ENCODE peak calls at places on chromosomes 4 and X, in nine cellular contexts. One of them, this sample, is unnamed.

GRCh38 chr4:119517361-119518229 is 111.0 kb downstream of the PDE5A start:
- DNase-seq in Panc1: no peak
- DNase-seq in fibroblast of lung: peak; percentile 41
- DNase-seq in GM23338: no peak
- DNase-seq in IMR-90: peak; percentile 91
- DNase-seq in lower lobe of right lung: no peak
- DNase-seq in CD8-positive, alpha-beta T cell: no peak
- DNase-seq in A549: peak; percentile 33
- DNase-seq in Peyer's patch: no peak
- DNase-seq in this sample: no peak

GRCh38 chrX:136210806-136211205 is 40.4 kb downstream of the MAP7D3 start:
- DNase-seq in A549: no peak
- DNase-seq in IMR-90: no peak
- DNase-seq in Panc1: no peak
- DNase-seq in GM23338: no peak
- DNase-seq in fibroblast of lung: no peak
- DNase-seq in CD8-positive, alpha-beta T cell: no peak
- DNase-seq in Peyer's patch: no peak
- DNase-seq in lower lobe of right lung: no peak
- DNase-seq in this sample: no peak

GRCh38 chr4:155005395-155006087 is 202.9 kb upstream of the NPY2R start:
- DNase-seq in Peyer's patch: no peak
- DNase-seq in Panc1: no peak
- DNase-seq in GM23338: no peak
- DNase-seq in CD8-positive, alpha-beta T cell: no peak
- DNase-seq in lower lobe of right lung: no peak
- DNase-seq in A549: no peak
- DNase-seq in IMR-90: peak; percentile 36
- DNase-seq in fibroblast of lung: peak; percentile 72
- DNase-seq in this sample: no peak

GRCh38 chr4:2337896-2338295 is 76.0 kb upstream of the MXD4 start:
- DNase-seq in CD8-positive, alpha-beta T cell: peak; percentile 4
- DNase-seq in lower lobe of right lung: no peak
- DNase-seq in Panc1: no peak
- DNase-seq in A549: no peak
- DNase-seq in IMR-90: no peak
- DNase-seq in GM23338: no peak
- DNase-seq in Peyer's patch: no peak
- DNase-seq in fibroblast of lung: no peak
- DNase-seq in this sample: no peak

GRCh38 chr4:188015025-188015778 is 19.6 kb downstream of the ZFP42 start:
- DNase-seq in fibroblast of lung: no peak
- DNase-seq in Peyer's patch: no peak
- DNase-seq in CD8-positive, alpha-beta T cell: no peak
- DNase-seq in A549: peak; percentile 47
- DNase-seq in lower lobe of right lung: no peak
- DNase-seq in Panc1: no peak
- DNase-seq in IMR-90: no peak
- DNase-seq in GM23338: peak; percentile 75
- DNase-seq in this sample: no peak

GRCh38 chr4:39636786-39637185 is 1.9 kb downstream of the SMIM14 start:
- DNase-seq in GM23338: no peak
- DNase-seq in lower lobe of right lung: no peak
- DNase-seq in IMR-90: peak; percentile 31
- DNase-seq in CD8-positive, alpha-beta T cell: peak; percentile 27
- DNase-seq in A549: no peak
- DNase-seq in Peyer's patch: no peak
- DNase-seq in Panc1: no peak
- DNase-seq in fibroblast of lung: peak; percentile 47
- DNase-seq in this sample: no peak

GRCh38 chr4:60209588-60209987 is 990.5 kb upstream of the ADGRL3 start:
- DNase-seq in GM23338: no peak
- DNase-seq in lower lobe of right lung: no peak
- DNase-seq in A549: no peak
- DNase-seq in IMR-90: no peak
- DNase-seq in Peyer's patch: no peak
- DNase-seq in CD8-positive, alpha-beta T cell: no peak
- DNase-seq in fibroblast of lung: no peak
- DNase-seq in Panc1: no peak
- DNase-seq in this sample: no peak

GRCh38 chr4:14254252-14254651 is 626.7 kb upstream of the BOD1L1 start:
- DNase-seq in lower lobe of right lung: peak; percentile 55
- DNase-seq in A549: peak; percentile 11
- DNase-seq in Panc1: no peak
- DNase-seq in fibroblast of lung: peak; percentile 10
- DNase-seq in IMR-90: peak; percentile 6
- DNase-seq in Peyer's patch: peak; percentile 63
- DNase-seq in CD8-positive, alpha-beta T cell: no peak
- DNase-seq in GM23338: peak; percentile 71
- DNase-seq in this sample: peak; percentile 60

GRCh38 chrX:94178145-94178790 is 504.3 kb downstream of the FAM133A start:
- DNase-seq in IMR-90: no peak
- DNase-seq in Panc1: peak; percentile 13
- DNase-seq in GM23338: no peak
- DNase-seq in CD8-positive, alpha-beta T cell: no peak
- DNase-seq in Peyer's patch: no peak
- DNase-seq in fibroblast of lung: no peak
- DNase-seq in A549: peak; percentile 2
- DNase-seq in lower lobe of right lung: no peak
- DNase-seq in this sample: no peak

GRCh38 chrX:8731579-8732395 is at the start of gene ANOS1:
- DNase-seq in Peyer's patch: no peak
- DNase-seq in IMR-90: no peak
- DNase-seq in lower lobe of right lung: peak; percentile 81
- DNase-seq in CD8-positive, alpha-beta T cell: no peak
- DNase-seq in GM23338: peak; percentile 76
- DNase-seq in fibroblast of lung: peak; percentile 11
- DNase-seq in A549: peak; percentile 13
- DNase-seq in Panc1: no peak
- DNase-seq in this sample: peak; percentile 89

GRCh38 chr4:184261246-184261645 is 43.6 kb upstream of the ENPP6 start:
- DNase-seq in fibroblast of lung: no peak
- DNase-seq in CD8-positive, alpha-beta T cell: no peak
- DNase-seq in lower lobe of right lung: no peak
- DNase-seq in Peyer's patch: no peak
- DNase-seq in IMR-90: no peak
- DNase-seq in Panc1: no peak
- DNase-seq in A549: no peak
- DNase-seq in GM23338: no peak
- DNase-seq in this sample: no peak

GRCh38 chr4:114474401-114474800 is 124.2 kb upstream of the UGT8 start:
- DNase-seq in IMR-90: no peak
- DNase-seq in GM23338: no peak
- DNase-seq in Panc1: no peak
- DNase-seq in A549: no peak
- DNase-seq in lower lobe of right lung: no peak
- DNase-seq in Peyer's patch: no peak
- DNase-seq in CD8-positive, alpha-beta T cell: no peak
- DNase-seq in fibroblast of lung: no peak
- DNase-seq in this sample: no peak

DNA sequence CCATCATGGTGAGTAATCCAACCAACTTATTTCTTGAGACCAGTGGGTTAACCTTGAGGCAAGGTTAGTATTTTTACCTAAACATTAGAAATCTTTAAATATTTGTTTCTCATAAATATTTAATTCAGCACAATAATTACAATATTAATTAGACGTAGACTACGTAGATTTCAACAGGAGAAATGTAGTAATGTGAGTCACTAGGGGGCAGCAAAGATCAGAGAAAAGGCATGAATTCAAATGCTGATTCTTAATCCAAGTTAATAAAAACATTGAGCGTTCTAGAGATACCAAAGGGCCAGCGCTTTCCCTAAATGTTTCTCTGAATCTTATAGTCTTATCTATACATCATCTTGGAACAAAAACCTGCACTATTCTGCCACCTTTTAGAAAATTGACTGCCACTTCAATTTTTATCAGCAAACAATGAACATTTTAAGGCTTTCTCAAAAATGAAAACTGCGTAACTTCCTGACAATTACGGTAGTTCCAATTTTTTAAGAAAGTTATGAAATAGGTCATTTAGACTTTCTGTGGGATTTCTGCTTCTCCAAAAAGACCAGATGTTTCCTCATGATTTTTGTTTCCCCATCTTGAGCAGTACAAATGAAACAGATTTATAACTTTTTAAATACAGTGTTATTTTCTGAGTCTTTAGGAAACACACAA is 180.7 kb downstream of the GASK1B start:
- DNase-seq in Panc1: no peak
- DNase-seq in A549: peak; percentile 68
- DNase-seq in CD8-positive, alpha-beta T cell: no peak
- DNase-seq in fibroblast of lung: peak; percentile 91
- DNase-seq in Peyer's patch: no peak
- DNase-seq in GM23338: peak; percentile 84
- DNase-seq in IMR-90: peak; percentile 77
- DNase-seq in lower lobe of right lung: no peak
- DNase-seq in this sample: no peak
- H3K4me3 ChIP-seq in Panc1: no peak overlapping the region
- H3K4me3 ChIP-seq in A549: peak overlapping the region; percentile 23
- H3K4me3 ChIP-seq in CD8-positive, alpha-beta T cell: no peak overlapping the region
- H3K4me3 ChIP-seq in fibroblast of lung: peak overlapping the region; percentile 42
- H3K4me3 ChIP-seq in Peyer's patch: peak overlapping the region; percentile 35
- H3K4me3 ChIP-seq in GM23338: no peak overlapping the region
- H3K4me3 ChIP-seq in IMR-90: no peak overlapping the region
- H3K4me3 ChIP-seq in lower lobe of right lung: peak overlapping the region; percentile 38
- H3K4me3 ChIP-seq in this sample: peak overlapping the region; percentile 43

GRCh38 chrX:48509245-48509590 is 426 bp downstream of the PORCN start:
- DNase-seq in fibroblast of lung: no peak
- DNase-seq in Panc1: no peak
- DNase-seq in Peyer's patch: no peak
- DNase-seq in CD8-positive, alpha-beta T cell: no peak
- DNase-seq in IMR-90: no peak
- DNase-seq in A549: no peak
- DNase-seq in GM23338: peak; percentile 1
- DNase-seq in lower lobe of right lung: no peak
- DNase-seq in this sample: no peak

GRCh38 chrX:48507246-48507645 is 1.5 kb upstream of the PORCN start:
- DNase-seq in fibroblast of lung: no peak
- DNase-seq in Panc1: no peak
- DNase-seq in CD8-positive, alpha-beta T cell: no peak
- DNase-seq in lower lobe of right lung: no peak
- DNase-seq in GM23338: no peak
- DNase-seq in Peyer's patch: no peak
- DNase-seq in IMR-90: no peak
- DNase-seq in A549: no peak
- DNase-seq in this sample: no peak

GRCh38 chrX:48508400-48509244 is at the start of gene PORCN:
- DNase-seq in Panc1: no peak
- DNase-seq in Peyer's patch: peak; percentile 92
- DNase-seq in IMR-90: peak; percentile 35
- DNase-seq in A549: peak; percentile 58
- DNase-seq in CD8-positive, alpha-beta T cell: peak; percentile 82
- DNase-seq in lower lobe of right lung: peak; percentile 88
- DNase-seq in fibroblast of lung: peak; percentile 53
- DNase-seq in GM23338: peak; percentile 79
- DNase-seq in this sample: peak; percentile 93

GRCh38 chrX:48511561-48511960 is 2.8 kb downstream of the PORCN start:
- DNase-seq in lower lobe of right lung: no peak
- DNase-seq in CD8-positive, alpha-beta T cell: no peak
- DNase-seq in Peyer's patch: no peak
- DNase-seq in fibroblast of lung: no peak
- DNase-seq in Panc1: no peak
- DNase-seq in A549: peak; percentile 36
- DNase-seq in IMR-90: no peak
- DNase-seq in GM23338: peak; percentile 24
- DNase-seq in this sample: no peak

GRCh38 chrX:48509619-48510018 is 827 bp downstream of the PORCN start:
- DNase-seq in IMR-90: no peak
- DNase-seq in CD8-positive, alpha-beta T cell: no peak
- DNase-seq in lower lobe of right lung: no peak
- DNase-seq in Peyer's patch: no peak
- DNase-seq in fibroblast of lung: no peak
- DNase-seq in A549: no peak
- DNase-seq in GM23338: peak; percentile 7
- DNase-seq in Panc1: no peak
- DNase-seq in this sample: no peak
- H3K4me1 ChIP-seq in IMR-90: no peaks in the 10 kb centered on the region
- H3K4me1 ChIP-seq in CD8-positive, alpha-beta T cell: peaks cover 6% of the 10 kb centered on the region
- H3K4me1 ChIP-seq in lower lobe of right lung: no peaks in the 10 kb centered on the region
- H3K4me1 ChIP-seq in Peyer's patch: no peaks in the 10 kb centered on the region
- H3K4me1 ChIP-seq in fibroblast of lung: no peaks in the 10 kb centered on the region
- H3K4me1 ChIP-seq in A549: peaks cover 12% of the 10 kb centered on the region
- H3K4me1 ChIP-seq in GM23338: no peaks in the 10 kb centered on the region
- H3K4me1 ChIP-seq in Panc1: no peaks in the 10 kb centered on the region
- H3K4me1 ChIP-seq in this sample: no peaks in the 10 kb centered on the region

DNA sequence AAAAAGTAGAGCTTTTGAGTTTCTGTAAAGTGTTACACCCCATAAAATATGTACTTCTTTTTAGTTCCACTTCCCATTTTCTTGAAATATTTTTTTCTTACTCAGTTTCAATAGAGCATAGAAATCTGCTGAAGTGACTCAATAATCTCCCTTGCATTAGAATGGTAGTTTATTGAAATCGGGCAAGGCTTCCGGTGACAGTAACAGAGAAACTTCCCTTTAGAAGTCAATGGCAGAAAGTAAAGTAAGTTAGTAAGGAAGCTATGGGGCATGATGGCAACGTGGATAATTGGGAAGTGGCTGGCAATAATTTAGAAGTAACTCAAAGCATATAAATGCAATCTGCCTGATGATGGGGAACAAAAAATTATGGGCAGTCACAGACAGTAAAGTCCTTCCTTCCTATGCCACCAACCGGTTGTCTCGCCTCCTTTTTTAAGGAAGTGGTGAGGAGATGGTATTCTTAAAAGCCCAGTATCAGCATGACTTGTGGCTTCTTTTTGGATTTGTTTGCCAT is 7.6 kb downstream of the CYBB start:
- DNase-seq in GM23338: no peak
- DNase-seq in Panc1: no peak
- DNase-seq in fibroblast of lung: no peak
- DNase-seq in Peyer's patch: no peak
- DNase-seq in CD8-positive, alpha-beta T cell: no peak
- DNase-seq in A549: no peak
- DNase-seq in IMR-90: no peak
- DNase-seq in lower lobe of right lung: no peak
- DNase-seq in this sample: no peak
- H3K4me3 ChIP-seq in GM23338: no peak overlapping the region
- H3K4me3 ChIP-seq in Panc1: no peak overlapping the region
- H3K4me3 ChIP-seq in fibroblast of lung: no peak overlapping the region
- H3K4me3 ChIP-seq in Peyer's patch: no peak overlapping the region
- H3K4me3 ChIP-seq in CD8-positive, alpha-beta T cell: no peak overlapping the region
- H3K4me3 ChIP-seq in A549: no peak overlapping the region
- H3K4me3 ChIP-seq in IMR-90: no peak overlapping the region
- H3K4me3 ChIP-seq in lower lobe of right lung: no peak overlapping the region
- H3K4me3 ChIP-seq in this sample: no peak overlapping the region

DNA sequence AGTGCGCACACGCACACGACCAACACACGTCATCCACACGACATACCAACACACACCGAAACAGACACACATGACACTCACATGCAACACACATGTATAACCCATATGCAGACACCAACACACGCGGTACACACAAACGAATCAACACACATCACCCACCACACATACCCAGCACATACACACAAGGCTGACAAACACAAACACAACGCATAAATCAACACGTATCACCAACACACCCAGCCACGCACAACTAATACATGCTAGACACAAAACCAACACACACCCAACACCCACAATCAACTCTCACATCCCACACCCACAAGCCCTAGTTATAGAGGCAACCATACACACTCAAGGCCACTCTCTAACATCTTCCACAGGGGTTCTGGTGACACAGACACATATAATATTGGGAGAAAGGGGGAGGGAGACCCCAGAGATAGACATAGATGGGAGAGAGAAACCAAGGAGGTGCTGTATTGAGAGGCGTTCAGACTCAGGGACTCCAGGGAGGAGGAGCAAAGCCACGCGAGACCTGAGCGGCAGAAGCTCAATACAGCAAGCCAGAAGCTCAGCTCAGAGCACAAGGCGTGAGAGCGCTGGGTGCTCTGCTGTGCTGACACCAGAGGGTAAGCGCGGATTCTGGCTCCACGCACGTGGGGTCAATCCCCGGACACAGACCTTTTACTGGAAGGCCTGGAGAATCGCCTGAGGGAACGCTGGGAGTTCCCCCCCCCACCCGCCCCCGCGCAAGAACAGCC is 8.5 kb downstream of the MSX1 start:
- DNase-seq in lower lobe of right lung: no peak
- DNase-seq in Peyer's patch: no peak
- DNase-seq in fibroblast of lung: no peak
- DNase-seq in GM23338: no peak
- DNase-seq in CD8-positive, alpha-beta T cell: no peak
- DNase-seq in A549: no peak
- DNase-seq in Panc1: no peak
- DNase-seq in IMR-90: no peak
- DNase-seq in this sample: peak; percentile 10
- H3K4me1 ChIP-seq in lower lobe of right lung: peaks cover 14% of the 10 kb centered on the region
- H3K4me1 ChIP-seq in Peyer's patch: no peaks in the 10 kb centered on the region
- H3K4me1 ChIP-seq in fibroblast of lung: no peaks in the 10 kb centered on the region
- H3K4me1 ChIP-seq in GM23338: peaks cover 49% of the 10 kb centered on the region
- H3K4me1 ChIP-seq in CD8-positive, alpha-beta T cell: peaks cover 8% of the 10 kb centered on the region
- H3K4me1 ChIP-seq in A549: peaks cover 6% of the 10 kb centered on the region
- H3K4me1 ChIP-seq in Panc1: no peaks in the 10 kb centered on the region
- H3K4me1 ChIP-seq in IMR-90: no peaks in the 10 kb centered on the region
- H3K4me1 ChIP-seq in this sample: peaks cover 5% of the 10 kb centered on the region

This sample was measured in upper lobe of right lung.